ENCODE peak calls at places on chromosomes 3 and 15, in nine cellular contexts. K is mesothelial cell of epicardium; C is effector CD4-positive, alpha-beta T cell; S is cardiac fibroblast; I is stimulated activated CD4-positive, alpha-beta T cell treated with anti-CD3 and anti-CD28 coated beads, Interleukin-15, amount 100 ng/mL, for 1 hour; J is nephron progenitor cell; N is retina; E is activated gamma-delta T cell treated with Interleukin-2 at 50 U/mL for 16 hours; M is Caki2. L is an unnamed sample.

GRCh38 chr3:15708882-15709677 is 88.7 kb downstream of the ANKRD28 start:
- DNase-seq in S (peak), E (no peak), M (no peak), J (no peak), N (no peak), K (no peak), I (no peak), C (no peak), L (peak)

GRCh38 chr3:171480526-171480925 is 20.3 kb upstream of the TNIK start:
- DNase-seq in I (no peak), J (no peak), M (peak), E (no peak), C (no peak), S (no peak), K (no peak), N (no peak), L (no peak)

GRCh38 chr3:194296832-194297666 is 54.1 kb downstream of the CPN2 start:
- DNase-seq in J (peak), N (peak), E (no peak), S (no peak), K (no peak), C (no peak), M (no peak), I (no peak), L (no peak)

GRCh38 chr15:32730677-32731654 is 13.2 kb downstream of the GREM1 start:
- DNase-seq in S (peak), C (no peak), I (no peak), K (peak), E (no peak), M (peak), N (no peak), J (peak), L (no peak)

GRCh38 chr15:57607570-57608000 is 15.9 kb downstream of the MYZAP start:
- DNase-seq in E (no peak), C (no peak), N (no peak), K (no peak), S (peak), I (no peak), M (peak), J (no peak), L (peak)

GRCh38 chr15:52702390-52702789 is 23.2 kb upstream of the ATOSA start:
- DNase-seq in I (no peak), S (no peak), E (no peak), N (no peak), M (no peak), K (no peak), J (no peak), C (no peak), L (no peak)

GRCh38 chr15:101600024-101600423 is 52.2 kb downstream of the TM2D3 start:
- DNase-seq in E (no peak), K (no peak), N (no peak), J (no peak), S (no peak), I (no peak), M (no peak), C (no peak), L (no peak)

GRCh38 chr3:15223684-15224575 is 17.9 kb downstream of the CAPN7 start:
- DNase-seq in S (no peak), J (no peak), E (no peak), I (no peak), N (no peak), C (no peak), M (no peak), K (no peak), L (no peak)

GRCh38 chr3:94564247-94564646 is 501.4 kb downstream of the NSUN3 start:
- DNase-seq in C (no peak), N (no peak), I (no peak), J (no peak), E (no peak), M (no peak), S (no peak), K (no peak), L (no peak)

GRCh38 chr15:94453227-94453626 is 221.9 kb downstream of the MCTP2 start:
- DNase-seq in J (no peak), E (no peak), C (no peak), I (no peak), N (no peak), S (no peak), M (peak), K (no peak), L (no peak)

GRCh38 chr3:182920515-182921084 is 59.7 kb downstream of the DCUN1D1 start:
- DNase-seq in I (no peak), E (no peak), K (no peak), S (peak), N (no peak), J (no peak), C (no peak), M (peak), L (no peak)

GRCh38 chr3:153096611-153097200 is 65.3 kb upstream of the RAP2B start:
- DNase-seq in S (no peak), C (no peak), N (no peak), M (peak), I (no peak), E (no peak), J (no peak), K (no peak), L (no peak)

GRCh38 chr3:94423566-94423965 is 360.7 kb downstream of the NSUN3 start:
- DNase-seq in S (peak), E (no peak), K (no peak), C (no peak), J (no peak), I (no peak), M (no peak), N (no peak), L (no peak)

GRCh38 chr3:37680393-37680792 is 181.3 kb upstream of the CTDSPL start:
- DNase-seq in N (no peak), C (no peak), J (no peak), S (no peak), E (no peak), K (no peak), M (no peak), I (no peak), L (no peak)

GRCh38 chr15:84671211-84671610 is 13.2 kb upstream of the NMB start:
- DNase-seq in N (no peak), I (no peak), C (no peak), M (no peak), S (peak), J (no peak), K (no peak), E (no peak), L (peak)

GRCh38 chr3:56966509-56966908 is 94.0 kb upstream of the SPATA12 start:
- DNase-seq in S (no peak), I (no peak), N (no peak), M (no peak), J (no peak), C (no peak), K (no peak), E (no peak), L (no peak)

GRCh38 chr15:72685925-72686794 is at the start of the genes BBS4 and HIGD2B:
- DNase-seq in M (peak), C (peak), J (peak), S (peak), E (peak), I (peak), N (peak), K (peak), L (peak)

GRCh38 chr15:98144388-98144787 is 183.9 kb downstream of the ARRDC4 start:
- DNase-seq in M (no peak), E (no peak), K (no peak), N (no peak), S (no peak), I (no peak), C (no peak), J (no peak), L (no peak)

GRCh38 chr15:55980511-55980910 is 12.9 kb downstream of the NEDD4 start:
- DNase-seq in M (no peak), I (no peak), C (no peak), K (no peak), J (no peak), E (no peak), N (no peak), S (no peak), L (no peak)

GRCh38 chr3:105238367-105238766 is 128.3 kb upstream of the ALCAM start:
- DNase-seq in S (no peak), E (no peak), N (no peak), J (no peak), C (no peak), I (no peak), K (no peak), M (no peak), L (no peak)

GRCh38 chr3:46970391-46971091 is 6.0 kb downstream of the CCDC12 start:
- DNase-seq in N (no peak), I (no peak), J (no peak), E (no peak), K (no peak), S (no peak), M (peak), C (no peak), L (no peak)

GRCh38 chr15:93121089-93121488 is 32.1 kb upstream of the RGMA start:
- DNase-seq in S (no peak), N (no peak), C (no peak), M (no peak), E (no peak), J (no peak), I (no peak), K (no peak), L (no peak)

GRCh38 chr3:74613566-74613965 is 893 bp downstream of the CNTN3 start:
- DNase-seq in C (no peak), K (no peak), N (peak), J (no peak), S (no peak), M (no peak), I (no peak), E (no peak), L (no peak)

GRCh38 chr3:48305396-48305795 is 28.1 kb downstream of the SPINK8 start:
- DNase-seq in E (no peak), C (no peak), S (no peak), K (no peak), N (no peak), M (no peak), I (no peak), J (no peak), L (no peak)

GRCh38 chr3:172147113-172147818 is 107.9 kb downstream of the FNDC3B start:
- DNase-seq in C (no peak), N (no peak), I (no peak), K (no peak), E (no peak), M (no peak), S (no peak), J (no peak), L (no peak)

GRCh38 chr3:56890448-56891083 is 88.8 kb upstream of the ARHGEF3 start:
- DNase-seq in N (no peak), J (no peak), S (no peak), K (no peak), M (no peak), C (peak), E (no peak), I (no peak), L (no peak)

GRCh38 chr15:41512078-41512394 is 1.6 kb downstream of the LTK start:
- DNase-seq in E (no peak), I (no peak), J (no peak), N (peak), M (no peak), K (no peak), C (no peak), S (no peak), L (no peak)

GRCh38 chr3:148221303-148221702 is 476.4 kb upstream of the AGTR1 start:
- DNase-seq in C (no peak), N (no peak), K (no peak), E (no peak), J (no peak), S (no peak), M (no peak), I (no peak), L (no peak)

GRCh38 chr3:165883866-165884478 is 46.7 kb upstream of the BCHE start:
- DNase-seq in C (no peak), I (no peak), N (no peak), E (no peak), K (no peak), M (peak), J (no peak), S (no peak), L (peak)

GRCh38 chr3:64306745-64307144 is 81.5 kb upstream of the PRICKLE2 start:
- DNase-seq in M (no peak), I (no peak), S (no peak), N (no peak), C (no peak), J (no peak), E (no peak), K (no peak), L (no peak)

GRCh38 chr15:41928637-41929620 is 35.1 kb upstream of the SPTBN5 start:
- DNase-seq in E (no peak), N (no peak), C (no peak), M (peak), S (no peak), K (no peak), J (no peak), I (no peak), L (no peak)

GRCh38 chr3:192481638-192482037 is 245.7 kb downstream of the FGF12 start:
- DNase-seq in M (no peak), K (no peak), J (no peak), E (no peak), N (no peak), S (peak), I (no peak), C (no peak), L (no peak)

GRCh38 chr3:137039570-137039969 is 81.8 kb downstream of the IL20RB start:
- DNase-seq in I (no peak), N (no peak), S (peak), E (no peak), M (no peak), J (no peak), K (no peak), C (no peak), L (no peak)

L was measured in brain microvascular endothelial cell.